ENCODE peak calls at places on chromosome 5, in four cellular contexts. J is CD8-positive, alpha-beta memory T cell; Q is midbrain; W is skeletal muscle cell. H is an unnamed sample.
A peak's percentile ranks its signal among the peaks of the same experiment; 100 is the strongest.

GRCh38 chr5:5141625-5142527 is 1.7 kb downstream of the ADAMTS16 start:
- DNase-seq in J (peak; percentile 32), Q (peak; percentile 56), W (peak; percentile 19), H (no peak)

GRCh38 chr5:38636626-38637025 is 80.2 kb upstream of the LIFR start:
- DNase-seq in J (no peak), Q (no peak), W (no peak), H (no peak)

GRCh38 chr5:170573660-170574059 is 69.8 kb downstream of the KCNIP1 start:
- DNase-seq in J (no peak), Q (no peak), W (no peak), H (no peak)

GRCh38 chr5:138263581-138263980 is 10.8 kb downstream of the GFRA3 start:
- DNase-seq in J (no peak), Q (no peak), W (no peak), H (no peak)

GRCh38 chr5:67142816-67143215 is 53.8 kb downstream of the CD180 start:
- DNase-seq in J (no peak), Q (no peak), W (no peak), H (no peak)

GRCh38 chr5:78888580-78889187 is 96.4 kb downstream of the ARSB start:
- DNase-seq in J (no peak), Q (no peak), W (no peak), H (no peak)

GRCh38 chr5:68251386-68251785 is 35.8 kb downstream of the PIK3R1 start:
- DNase-seq in J (peak; percentile 29), Q (no peak), W (no peak), H (no peak)

GRCh38 chr5:78808380-78808779 is 159.8 kb upstream of the LHFPL2 start:
- DNase-seq in J (no peak), Q (no peak), W (no peak), H (no peak)

GRCh38 chr5:133579766-133580165 is 32.6 kb downstream of the FSTL4 start:
- DNase-seq in J (no peak), Q (no peak), W (no peak), H (no peak)

GRCh38 chr5:157864067-157864466 is 5.1 kb upstream of the CLINT1 start:
- DNase-seq in J (no peak), Q (no peak), W (no peak), H (no peak)

GRCh38 chr5:171744882-171745281 is 40.7 kb upstream of the SMIM23 start:
- DNase-seq in J (no peak), Q (no peak), W (no peak), H (no peak)

GRCh38 chr5:173709761-173710160 is 93.3 kb upstream of the BOD1 start:
- DNase-seq in J (no peak), Q (no peak), W (no peak), H (no peak)

GRCh38 chr5:14410068-14410941 is 171.3 kb upstream of the OTULINL start:
- DNase-seq in J (no peak), Q (no peak), W (no peak), H (no peak)

GRCh38 chr5:130514984-130515690 is 610.9 kb downstream of the CHSY3 start:
- DNase-seq in J (no peak), Q (no peak), W (peak; percentile 69), H (peak; percentile 77)

GRCh38 chr5:54959673-54960418 is 25.5 kb downstream of the ESM1 start:
- DNase-seq in J (no peak), Q (no peak), W (no peak), H (no peak)

GRCh38 chr5:178477224-178478201 is 112.7 kb downstream of the COL23A1 start:
- DNase-seq in J (no peak), Q (no peak), W (no peak), H (no peak)

GRCh38 chr5:37715361-37715760 is 124.5 kb downstream of the GDNF start:
- DNase-seq in J (no peak), Q (no peak), W (no peak), H (no peak)

GRCh38 chr5:85823462-85824426 is 794.0 kb upstream of the COX7C start:
- DNase-seq in J (no peak), Q (no peak), W (no peak), H (peak; percentile 4)

H was measured in HS-5.